ENCODE peak calls at places on chromosomes 3 and 15, in six cellular contexts. One of them, this sample, is unnamed.

GRCh38 chr3:49609314-49609713 is 55.0 kb downstream of the BSN start:
- DNase-seq in transverse colon: no peak
- DNase-seq in MM.1S: no peak
- DNase-seq in stomach: peak; percentile 3
- DNase-seq in spleen: no peak
- DNase-seq in dorsolateral prefrontal cortex: peak; percentile 40
- DNase-seq in this sample: no peak

GRCh38 chr15:38818156-38818745 is 253.6 kb upstream of the RASGRP1 start:
- DNase-seq in transverse colon: no peak
- DNase-seq in MM.1S: no peak
- DNase-seq in stomach: no peak
- DNase-seq in spleen: no peak
- DNase-seq in dorsolateral prefrontal cortex: no peak
- DNase-seq in this sample: no peak

GRCh38 chr15:63006032-63006878 is 36.3 kb upstream of the TPM1 start:
- DNase-seq in transverse colon: no peak
- DNase-seq in MM.1S: no peak
- DNase-seq in stomach: no peak
- DNase-seq in spleen: no peak
- DNase-seq in dorsolateral prefrontal cortex: no peak
- DNase-seq in this sample: peak; percentile 68

GRCh38 chr15:47194718-47195117 is 522.6 kb upstream of the SEMA6D start:
- DNase-seq in transverse colon: no peak
- DNase-seq in MM.1S: peak; percentile 55
- DNase-seq in stomach: no peak
- DNase-seq in spleen: no peak
- DNase-seq in dorsolateral prefrontal cortex: no peak
- DNase-seq in this sample: peak; percentile 32

GRCh38 chr3:193757457-193757856 is 164.4 kb downstream of the OPA1 start:
- DNase-seq in transverse colon: no peak
- DNase-seq in MM.1S: no peak
- DNase-seq in stomach: no peak
- DNase-seq in spleen: no peak
- DNase-seq in dorsolateral prefrontal cortex: no peak
- DNase-seq in this sample: no peak

GRCh38 chr3:179760944-179761343 is 108.1 kb downstream of the USP13 start:
- DNase-seq in transverse colon: no peak
- DNase-seq in MM.1S: no peak
- DNase-seq in stomach: no peak
- DNase-seq in spleen: no peak
- DNase-seq in dorsolateral prefrontal cortex: no peak
- DNase-seq in this sample: peak; percentile 80

GRCh38 chr3:102206506-102207145 is 228.2 kb upstream of the ZPLD1 start:
- DNase-seq in transverse colon: peak; percentile 68
- DNase-seq in MM.1S: no peak
- DNase-seq in stomach: peak; percentile 46
- DNase-seq in spleen: no peak
- DNase-seq in dorsolateral prefrontal cortex: no peak
- DNase-seq in this sample: peak; percentile 76

GRCh38 chr15:39108021-39108420 is 472.9 kb upstream of the THBS1 start:
- DNase-seq in transverse colon: no peak
- DNase-seq in MM.1S: no peak
- DNase-seq in stomach: no peak
- DNase-seq in spleen: no peak
- DNase-seq in dorsolateral prefrontal cortex: no peak
- DNase-seq in this sample: no peak

GRCh38 chr15:70569718-70570231 is 193.6 kb downstream of the UACA start:
- DNase-seq in transverse colon: no peak
- DNase-seq in MM.1S: no peak
- DNase-seq in stomach: no peak
- DNase-seq in spleen: no peak
- DNase-seq in dorsolateral prefrontal cortex: no peak
- DNase-seq in this sample: peak; percentile 65

GRCh38 chr3:50202353-50203112 is 2.5 kb upstream of the SLC38A3 start:
- DNase-seq in transverse colon: no peak
- DNase-seq in MM.1S: no peak
- DNase-seq in stomach: no peak
- DNase-seq in spleen: no peak
- DNase-seq in dorsolateral prefrontal cortex: no peak
- DNase-seq in this sample: no peak

GRCh38 chr3:160291290-160291908 is 66.2 kb downstream of the C3orf80 start:
- DNase-seq in transverse colon: peak; percentile 49
- DNase-seq in MM.1S: no peak
- DNase-seq in stomach: peak; percentile 36
- DNase-seq in spleen: no peak
- DNase-seq in dorsolateral prefrontal cortex: no peak
- DNase-seq in this sample: no peak

GRCh38 chr15:58087870-58088269 is 22.4 kb upstream of the ALDH1A2 start:
- DNase-seq in transverse colon: no peak
- DNase-seq in MM.1S: no peak
- DNase-seq in stomach: no peak
- DNase-seq in spleen: no peak
- DNase-seq in dorsolateral prefrontal cortex: no peak
- DNase-seq in this sample: no peak

GRCh38 chr3:48684480-48685143 is 1.1 kb downstream of the NCKIPSD start:
- DNase-seq in transverse colon: peak; percentile 44
- DNase-seq in MM.1S: peak; percentile 19
- DNase-seq in stomach: no peak
- DNase-seq in spleen: no peak
- DNase-seq in dorsolateral prefrontal cortex: no peak
- DNase-seq in this sample: peak; percentile 50

GRCh38 chr15:52551762-52552161 is 17.1 kb downstream of the ARPP19 start:
- DNase-seq in transverse colon: peak; percentile 15
- DNase-seq in MM.1S: no peak
- DNase-seq in stomach: no peak
- DNase-seq in spleen: peak; percentile 83
- DNase-seq in dorsolateral prefrontal cortex: no peak
- DNase-seq in this sample: no peak

GRCh38 chr15:29066310-29066709 is 180.5 kb downstream of the APBA2 start:
- DNase-seq in transverse colon: no peak
- DNase-seq in MM.1S: no peak
- DNase-seq in stomach: no peak
- DNase-seq in spleen: no peak
- DNase-seq in dorsolateral prefrontal cortex: no peak
- DNase-seq in this sample: no peak

GRCh38 chr3:13110678-13111116 is 37.5 kb upstream of the IQSEC1 start:
- DNase-seq in transverse colon: peak; percentile 67
- DNase-seq in MM.1S: peak; percentile 97
- DNase-seq in stomach: no peak
- DNase-seq in spleen: peak; percentile 91
- DNase-seq in dorsolateral prefrontal cortex: no peak
- DNase-seq in this sample: peak; percentile 33

GRCh38 chr15:90037961-90038633 is 37.0 kb downstream of the ZNF710 start:
- DNase-seq in transverse colon: no peak
- DNase-seq in MM.1S: peak; percentile 70
- DNase-seq in stomach: no peak
- DNase-seq in spleen: peak; percentile 73
- DNase-seq in dorsolateral prefrontal cortex: no peak
- DNase-seq in this sample: peak; percentile 56

GRCh38 chr3:196563721-196564225 is 4.6 kb downstream of the WDR53 start:
- DNase-seq in transverse colon: no peak
- DNase-seq in MM.1S: peak; percentile 72
- DNase-seq in stomach: no peak
- DNase-seq in spleen: no peak
- DNase-seq in dorsolateral prefrontal cortex: no peak
- DNase-seq in this sample: peak; percentile 28

GRCh38 chr3:147120029-147120428 is 286.3 kb downstream of the ZIC4 start:
- DNase-seq in transverse colon: no peak
- DNase-seq in MM.1S: peak; percentile 33
- DNase-seq in stomach: no peak
- DNase-seq in spleen: no peak
- DNase-seq in dorsolateral prefrontal cortex: no peak
- DNase-seq in this sample: peak; percentile 21

GRCh38 chr15:63176302-63176701 is 13.1 kb upstream of the RAB8B start:
- DNase-seq in transverse colon: no peak
- DNase-seq in MM.1S: no peak
- DNase-seq in stomach: no peak
- DNase-seq in spleen: no peak
- DNase-seq in dorsolateral prefrontal cortex: no peak
- DNase-seq in this sample: no peak

GRCh38 chr3:177554900-177555759 is 357.8 kb upstream of the TBL1XR1 start:
- DNase-seq in transverse colon: peak; percentile 21
- DNase-seq in MM.1S: peak; percentile 96
- DNase-seq in stomach: no peak
- DNase-seq in spleen: no peak
- DNase-seq in dorsolateral prefrontal cortex: no peak
- DNase-seq in this sample: peak; percentile 43

GRCh38 chr15:45914425-45914824 is 279.6 kb downstream of the SQOR start:
- DNase-seq in transverse colon: no peak
- DNase-seq in MM.1S: no peak
- DNase-seq in stomach: no peak
- DNase-seq in spleen: no peak
- DNase-seq in dorsolateral prefrontal cortex: no peak
- DNase-seq in this sample: no peak

GRCh38 chr3:48518755-48519154 is 14.8 kb upstream of the SHISA5 start:
- DNase-seq in transverse colon: no peak
- DNase-seq in MM.1S: no peak
- DNase-seq in stomach: no peak
- DNase-seq in spleen: peak; percentile 35
- DNase-seq in dorsolateral prefrontal cortex: no peak
- DNase-seq in this sample: no peak

GRCh38 chr3:167989999-167990398 is 105.7 kb downstream of the GOLIM4 start:
- DNase-seq in transverse colon: no peak
- DNase-seq in MM.1S: no peak
- DNase-seq in stomach: no peak
- DNase-seq in spleen: no peak
- DNase-seq in dorsolateral prefrontal cortex: no peak
- DNase-seq in this sample: no peak

GRCh38 chr15:48888836-48889235 is 10.9 kb downstream of the EID1 start:
- DNase-seq in transverse colon: no peak
- DNase-seq in MM.1S: no peak
- DNase-seq in stomach: no peak
- DNase-seq in spleen: no peak
- DNase-seq in dorsolateral prefrontal cortex: no peak
- DNase-seq in this sample: no peak

DNA sequence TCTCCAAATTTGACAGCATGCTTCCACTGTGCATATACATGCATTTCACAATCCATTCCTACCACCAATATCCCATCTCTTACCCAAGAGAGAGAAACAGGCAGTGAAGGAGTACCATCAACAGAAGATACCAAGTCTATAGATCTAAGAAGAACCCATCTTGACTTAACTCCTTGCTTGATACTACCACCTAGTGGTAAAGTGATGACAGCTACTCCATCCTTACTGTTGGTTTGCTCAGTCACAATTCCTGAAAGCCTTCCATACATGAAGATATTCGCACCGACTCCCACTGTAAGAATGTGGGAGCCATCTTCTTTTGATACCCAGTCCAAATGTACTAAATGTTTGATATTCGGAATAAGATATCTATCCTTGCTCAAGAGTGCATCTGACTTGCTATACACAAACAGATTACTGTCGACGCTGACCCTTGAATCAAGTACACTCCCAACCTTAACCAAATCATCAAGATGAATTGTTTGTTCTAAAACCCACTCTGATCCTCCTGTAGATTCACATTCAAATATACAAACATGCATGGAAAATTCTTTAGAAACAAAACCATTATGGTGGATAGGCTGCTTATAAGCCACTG is 123.1 kb downstream of the DMXL2 start:
- DNase-seq in transverse colon: no peak
- DNase-seq in MM.1S: peak; percentile 55
- DNase-seq in stomach: no peak
- DNase-seq in spleen: no peak
- DNase-seq in dorsolateral prefrontal cortex: no peak
- DNase-seq in this sample: peak; percentile 53
- TF ChIP-seq CTCF in transverse colon: peak; percentile 29
- TF ChIP-seq CTCF in MM.1S: peak; percentile 75
- TF ChIP-seq CTCF in stomach: peak; percentile 39
- TF ChIP-seq CTCF in spleen: peak; percentile 19
- TF ChIP-seq CTCF in dorsolateral prefrontal cortex: peak; percentile 35
- TF ChIP-seq CTCF in this sample: peak; percentile 76

GRCh38 chr15:59299919-59300617 is 72.6 kb downstream of the MYO1E start:
- DNase-seq in transverse colon: peak; percentile 90
- DNase-seq in MM.1S: peak; percentile 86
- DNase-seq in stomach: peak; percentile 66
- DNase-seq in spleen: peak; percentile 88
- DNase-seq in dorsolateral prefrontal cortex: no peak
- DNase-seq in this sample: peak; percentile 99
- H3K4me3 ChIP-seq in transverse colon: no peak overlapping the region
- H3K4me3 ChIP-seq in MM.1S: peak overlapping the region; percentile 15
- H3K4me3 ChIP-seq in stomach: no peak overlapping the region
- H3K4me3 ChIP-seq in spleen: no peak overlapping the region
- H3K4me3 ChIP-seq in dorsolateral prefrontal cortex: no peak overlapping the region
- H3K4me3 ChIP-seq in this sample: no peak overlapping the region

DNA sequence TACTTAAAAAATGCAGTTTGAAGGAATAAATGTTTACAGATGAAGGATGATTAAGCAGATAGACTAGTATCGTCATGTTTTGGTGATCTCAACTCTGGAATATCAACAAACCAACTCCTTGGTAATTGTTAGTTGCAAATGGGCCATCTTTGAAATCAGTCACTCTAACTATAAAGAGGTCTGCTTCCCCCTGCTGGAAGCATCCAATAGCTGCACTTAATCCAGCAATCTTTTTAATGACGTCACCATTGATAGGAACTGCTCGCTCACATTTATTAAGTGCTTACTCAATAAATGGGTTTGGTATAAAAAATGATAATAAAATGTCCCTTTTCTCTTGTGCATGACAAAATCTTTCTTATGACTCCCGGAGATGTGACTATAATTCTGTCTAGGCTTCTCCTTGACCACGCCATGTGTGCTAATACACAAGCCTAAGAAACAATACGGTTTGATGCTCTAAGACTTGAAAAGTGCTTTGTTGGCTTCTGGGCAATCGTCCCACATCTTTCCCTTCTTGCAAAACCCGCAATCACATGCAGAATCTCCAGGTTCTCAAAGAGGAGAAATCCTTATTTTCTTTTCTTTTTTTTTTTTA is 227.6 kb upstream of the POU1F1 start:
- DNase-seq in transverse colon: peak; percentile 9
- DNase-seq in MM.1S: peak; percentile 72
- DNase-seq in stomach: peak; percentile 28
- DNase-seq in spleen: no peak
- DNase-seq in dorsolateral prefrontal cortex: no peak
- DNase-seq in this sample: peak; percentile 56
- TF ChIP-seq CTCF in transverse colon: peak; percentile 53
- TF ChIP-seq CTCF in MM.1S: peak; percentile 82
- TF ChIP-seq CTCF in stomach: peak; percentile 81
- TF ChIP-seq CTCF in spleen: peak; percentile 27
- TF ChIP-seq CTCF in dorsolateral prefrontal cortex: peak; percentile 38
- TF ChIP-seq CTCF in this sample: peak; percentile 59

GRCh38 chr15:81092559-81092902 is 41.5 kb upstream of the CFAP161 start:
- DNase-seq in transverse colon: no peak
- DNase-seq in MM.1S: no peak
- DNase-seq in stomach: no peak
- DNase-seq in spleen: no peak
- DNase-seq in dorsolateral prefrontal cortex: no peak
- DNase-seq in this sample: no peak

GRCh38 chr15:81088496-81088895 is 45.6 kb upstream of the CFAP161 start:
- DNase-seq in transverse colon: no peak
- DNase-seq in MM.1S: no peak
- DNase-seq in stomach: no peak
- DNase-seq in spleen: no peak
- DNase-seq in dorsolateral prefrontal cortex: no peak
- DNase-seq in this sample: peak; percentile 85

GRCh38 chr15:81093961-81094360 is 40.1 kb upstream of the CFAP161 start:
- DNase-seq in transverse colon: no peak
- DNase-seq in MM.1S: no peak
- DNase-seq in stomach: no peak
- DNase-seq in spleen: no peak
- DNase-seq in dorsolateral prefrontal cortex: no peak
- DNase-seq in this sample: no peak

GRCh38 chr15:81095690-81096365 is 38.2 kb upstream of the CFAP161 start:
- DNase-seq in transverse colon: no peak
- DNase-seq in MM.1S: peak; percentile 82
- DNase-seq in stomach: no peak
- DNase-seq in spleen: no peak
- DNase-seq in dorsolateral prefrontal cortex: no peak
- DNase-seq in this sample: no peak

GRCh38 chr15:81091889-81092558 is 42.0 kb upstream of the CFAP161 start:
- DNase-seq in transverse colon: no peak
- DNase-seq in MM.1S: no peak
- DNase-seq in stomach: no peak
- DNase-seq in spleen: no peak
- DNase-seq in dorsolateral prefrontal cortex: no peak
- DNase-seq in this sample: peak; percentile 88
- H3K4me3 ChIP-seq in transverse colon: no peak overlapping the region
- H3K4me3 ChIP-seq in MM.1S: no peak overlapping the region
- H3K4me3 ChIP-seq in stomach: no peak overlapping the region
- H3K4me3 ChIP-seq in spleen: no peak overlapping the region
- H3K4me3 ChIP-seq in dorsolateral prefrontal cortex: no peak overlapping the region
- H3K4me3 ChIP-seq in this sample: no peak overlapping the region